ENCODE peak calls at places on chromosome 2, in eight cellular contexts. W, C, D, H, P, M, Q and S are unnamed samples. For H3K4me1, the result is how much of the 10 kb centered on the place peaks cover.

GRCh38 chr2:181157326-181157725 is 176.9 kb downstream of the UBE2E3 start:
- DNase-seq in W (peak), C (no peak), D (no peak), H (no peak), P (no peak), M (no peak), Q (no peak), S (no peak)

GRCh38 chr2:38076250-38076709 is 329 bp upstream of the CYP1B1 start:
- DNase-seq in W (peak), C (peak), D (peak), H (peak), P (no peak), M (peak), Q (no peak), S (peak)

GRCh38 chr2:132477962-132478361 is 61.4 kb downstream of the GPR39 start:
- DNase-seq in W (peak), C (no peak), D (no peak), H (no peak), P (no peak), M (no peak), Q (no peak), S (no peak)

GRCh38 chr2:159228006-159228655 is 58.4 kb downstream of the WDSUB1 start:
- DNase-seq in W (peak), C (no peak), D (no peak), H (no peak), P (no peak), M (no peak), Q (no peak), S (no peak)

GRCh38 chr2:176931588-176932563 is 280.7 kb upstream of the HNRNPA3 start:
- DNase-seq in W (peak), C (no peak), D (no peak), H (no peak), P (peak), M (peak), Q (no peak), S (no peak)

GRCh38 chr2:54556659-54557121 is 100.6 kb downstream of the SPTBN1 start:
- DNase-seq in W (peak), C (no peak), D (no peak), H (no peak), P (no peak), M (no peak), Q (no peak), S (no peak)

GRCh38 chr2:197677056-197677455 is 1.7 kb upstream of the RFTN2 start:
- DNase-seq in W (no peak), C (no peak), D (no peak), H (no peak), P (no peak), M (no peak), Q (no peak), S (no peak)

GRCh38 chr2:120770176-120770575 is 34.5 kb downstream of the GLI2 start:
- DNase-seq in W (no peak), C (no peak), D (no peak), H (no peak), P (no peak), M (no peak), Q (no peak), S (no peak)

GRCh38 chr2:219484343-219485200 is 14.1 kb upstream of the GMPPA start:
- DNase-seq in W (no peak), C (no peak), D (no peak), H (no peak), P (no peak), M (no peak), Q (no peak), S (no peak)

GRCh38 chr2:202091476-202091875 is 18.4 kb downstream of the KIAA2012 start:
- DNase-seq in W (no peak), C (no peak), D (no peak), H (peak), P (no peak), M (no peak), Q (no peak), S (no peak)

GRCh38 chr2:191109888-191110287 is 40.9 kb downstream of the STAT4 start:
- DNase-seq in W (peak), C (no peak), D (no peak), H (no peak), P (no peak), M (no peak), Q (no peak), S (no peak)

GRCh38 chr2:7880561-7880960 is 801.3 kb upstream of the ID2 start:
- DNase-seq in W (peak), C (no peak), D (no peak), H (no peak), P (no peak), M (no peak), Q (no peak), S (no peak)

GRCh38 chr2:84925336-84925723 is 19.9 kb downstream of the TMSB10 start:
- DNase-seq in W (no peak), C (peak), D (no peak), H (no peak), P (no peak), M (no peak), Q (no peak), S (no peak)

GRCh38 chr2:150586858-150587257 is 99.4 kb upstream of the RND3 start:
- DNase-seq in W (peak), C (no peak), D (no peak), H (no peak), P (no peak), M (peak), Q (no peak), S (no peak)

GRCh38 chr2:150587547-150588209 is 100.2 kb upstream of the RND3 start:
- DNase-seq in W (peak), C (no peak), D (no peak), H (no peak), P (no peak), M (no peak), Q (no peak), S (no peak)

GRCh38 chr2:150581717-150582472 is 94.4 kb upstream of the RND3 start:
- DNase-seq in W (no peak), C (no peak), D (no peak), H (no peak), P (no peak), M (no peak), Q (no peak), S (no peak)

GRCh38 chr2:150585221-150585971 is 97.9 kb upstream of the RND3 start:
- DNase-seq in W (peak), C (no peak), D (no peak), H (no peak), P (no peak), M (no peak), Q (no peak), S (no peak)

GRCh38 chr2:150584081-150584480 is 96.6 kb upstream of the RND3 start:
- DNase-seq in W (no peak), C (no peak), D (no peak), H (no peak), P (no peak), M (no peak), Q (no peak), S (no peak)
- H3K4me1 ChIP-seq in W (under half), C (under half), D (under half), H (under half), P (under half), M (under half), Q (under half), S (under half)

GRCh38 chr2:58921676-58922075 is 680.6 kb upstream of the FANCL start:
- DNase-seq in W (no peak), C (no peak), D (no peak), H (no peak), P (no peak), M (no peak), Q (no peak), S (no peak)

GRCh38 chr2:58916127-58916526 is 675.0 kb upstream of the FANCL start:
- DNase-seq in W (no peak), C (no peak), D (no peak), H (no peak), P (no peak), M (no peak), Q (no peak), S (no peak)

GRCh38 chr2:58920001-58920400 is 678.9 kb upstream of the FANCL start:
- DNase-seq in W (peak), C (no peak), D (no peak), H (no peak), P (no peak), M (no peak), Q (no peak), S (no peak)

GRCh38 chr2:58918138-58918537 is 677.0 kb upstream of the FANCL start:
- DNase-seq in W (peak), C (no peak), D (no peak), H (no peak), P (no peak), M (no peak), Q (no peak), S (no peak)

GRCh38 chr2:58919316-58919715 is 678.2 kb upstream of the FANCL start:
- DNase-seq in W (no peak), C (no peak), D (no peak), H (no peak), P (no peak), M (no peak), Q (no peak), S (no peak)
- H3K4me1 ChIP-seq in W (under half), C (under half), D (under half), H (under half), P (under half), M (under half), Q (under half), S (under half)

GRCh38 chr2:9230881-9231280 is 24.3 kb downstream of the ASAP2 start:
- DNase-seq in W (no peak), C (no peak), D (no peak), H (no peak), P (no peak), M (no peak), Q (no peak), S (no peak)
- H3K4me1 ChIP-seq in W (under half), C (half or more), D (half or more), H (under half), P (under half), M (half or more), Q (under half), S (under half)

DNA sequence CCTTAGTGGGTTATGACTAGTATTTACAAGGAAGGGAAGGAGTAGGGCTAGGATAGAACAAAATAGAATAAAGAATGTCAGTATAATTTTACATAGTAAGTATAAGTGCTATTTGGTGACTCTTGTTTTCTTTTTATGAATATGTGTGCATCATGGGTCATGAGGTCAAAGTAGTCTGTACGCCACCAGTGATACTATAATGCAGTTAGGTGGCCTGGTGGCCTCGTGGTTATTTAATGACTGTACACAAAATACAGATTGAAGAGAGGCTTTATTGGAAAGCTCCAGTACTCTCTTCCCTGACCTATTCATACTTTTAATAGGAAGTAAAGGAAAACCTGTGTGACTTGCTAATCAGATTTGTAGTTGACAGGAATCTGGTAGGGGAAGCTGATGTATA is 27.3 kb downstream of the CAB39 start:
- DNase-seq in W (no peak), C (no peak), D (no peak), H (no peak), P (no peak), M (no peak), Q (no peak), S (no peak)
- H3K4me1 ChIP-seq in W (under half), C (under half), D (half or more), H (under half), P (under half), M (under half), Q (under half), S (under half)

GRCh38 chr2:108613261-108614042 is 79.2 kb downstream of the LIMS1 start:
- DNase-seq in W (no peak), C (no peak), D (no peak), H (no peak), P (no peak), M (no peak), Q (no peak), S (no peak)

GRCh38 chr2:108614043-108614435 is 79.8 kb downstream of the LIMS1 start:
- DNase-seq in W (no peak), C (no peak), D (no peak), H (no peak), P (no peak), M (no peak), Q (no peak), S (no peak)

GRCh38 chr2:108612514-108613183 is 78.4 kb downstream of the LIMS1 start:
- DNase-seq in W (no peak), C (no peak), D (no peak), H (no peak), P (peak), M (no peak), Q (peak), S (no peak)

GRCh38 chr2:108611021-108611420 is 76.8 kb downstream of the LIMS1 start:
- DNase-seq in W (no peak), C (no peak), D (no peak), H (no peak), P (no peak), M (no peak), Q (no peak), S (no peak)

GRCh38 chr2:108612153-108612513 is 77.9 kb downstream of the LIMS1 start:
- DNase-seq in W (peak), C (no peak), D (no peak), H (no peak), P (peak), M (no peak), Q (no peak), S (no peak)
- H3K4me1 ChIP-seq in W (under half), C (under half), D (under half), H (under half), P (half or more), M (under half), Q (under half), S (under half)

GRCh38 chr2:71721362-71721665 is 268.0 kb downstream of the DYSF start:
- DNase-seq in W (peak), C (no peak), D (no peak), H (no peak), P (no peak), M (no peak), Q (no peak), S (no peak)

GRCh38 chr2:71720596-71721361 is 267.4 kb downstream of the DYSF start:
- DNase-seq in W (no peak), C (no peak), D (no peak), H (no peak), P (no peak), M (no peak), Q (no peak), S (no peak)

GRCh38 chr2:71721669-71722068 is 268.3 kb downstream of the DYSF start:
- DNase-seq in W (no peak), C (no peak), D (no peak), H (no peak), P (no peak), M (no peak), Q (no peak), S (no peak)

GRCh38 chr2:71719520-71720282 is 266.3 kb downstream of the DYSF start:
- DNase-seq in W (no peak), C (no peak), D (no peak), H (no peak), P (no peak), M (no peak), Q (no peak), S (no peak)

DNA sequence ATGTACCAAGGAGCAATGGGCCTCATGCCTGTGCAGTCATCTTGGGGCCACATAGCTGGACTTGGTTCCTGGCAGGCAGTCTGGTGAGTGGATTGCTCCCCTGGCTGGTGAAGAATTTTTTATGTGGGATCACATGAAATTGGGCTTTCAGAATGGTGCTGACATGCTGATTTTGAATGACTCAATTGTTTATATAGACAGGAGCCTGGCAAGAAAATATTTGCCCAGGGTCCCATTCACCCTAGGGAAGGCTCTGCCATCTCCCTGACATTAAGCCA is 266.9 kb downstream of the DYSF start:
- DNase-seq in W (no peak), C (no peak), D (no peak), H (no peak), P (no peak), M (no peak), Q (no peak), S (no peak)
- H3K4me1 ChIP-seq in W (under half), C (half or more), D (half or more), H (under half), P (under half), M (under half), Q (under half), S (under half)

GRCh38 chr2:101805146-101806088 is 107.9 kb downstream of the MAP4K4 start:
- DNase-seq in W (peak), C (no peak), D (no peak), H (no peak), P (no peak), M (peak), Q (no peak), S (no peak)

GRCh38 chr2:101801496-101801895 is 104.0 kb downstream of the MAP4K4 start:
- DNase-seq in W (no peak), C (no peak), D (no peak), H (no peak), P (no peak), M (no peak), Q (no peak), S (no peak)

GRCh38 chr2:101803945-101804696 is 106.6 kb downstream of the MAP4K4 start:
- DNase-seq in W (no peak), C (no peak), D (no peak), H (no peak), P (no peak), M (no peak), Q (no peak), S (no peak)

GRCh38 chr2:101803128-101803527 is 105.6 kb downstream of the MAP4K4 start:
- DNase-seq in W (peak), C (no peak), D (no peak), H (no peak), P (no peak), M (no peak), Q (no peak), S (no peak)

DNA sequence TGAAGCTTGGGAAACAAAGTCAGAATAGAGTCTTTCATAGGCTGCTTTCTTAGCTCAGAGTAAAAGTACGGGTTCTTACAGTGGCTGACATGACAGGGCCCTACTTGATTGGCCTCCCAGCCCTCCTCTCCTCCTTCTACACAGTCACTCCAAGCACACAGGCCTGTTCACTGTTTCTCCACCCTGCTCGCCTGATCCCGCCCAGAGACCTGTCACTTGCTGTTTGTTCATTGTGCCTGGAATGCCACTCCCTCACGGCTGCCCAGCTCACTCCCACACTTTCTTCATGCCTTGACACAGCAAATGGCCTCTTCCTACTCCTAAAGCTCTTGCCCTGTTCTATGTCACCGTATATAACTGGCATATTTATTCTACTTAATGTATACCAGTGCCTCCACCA is 104.8 kb downstream of the MAP4K4 start:
- DNase-seq in W (no peak), C (no peak), D (no peak), H (no peak), P (no peak), M (no peak), Q (no peak), S (peak)
- H3K4me1 ChIP-seq in W (under half), C (under half), D (half or more), H (under half), P (under half), M (half or more), Q (under half), S (under half)

DNA sequence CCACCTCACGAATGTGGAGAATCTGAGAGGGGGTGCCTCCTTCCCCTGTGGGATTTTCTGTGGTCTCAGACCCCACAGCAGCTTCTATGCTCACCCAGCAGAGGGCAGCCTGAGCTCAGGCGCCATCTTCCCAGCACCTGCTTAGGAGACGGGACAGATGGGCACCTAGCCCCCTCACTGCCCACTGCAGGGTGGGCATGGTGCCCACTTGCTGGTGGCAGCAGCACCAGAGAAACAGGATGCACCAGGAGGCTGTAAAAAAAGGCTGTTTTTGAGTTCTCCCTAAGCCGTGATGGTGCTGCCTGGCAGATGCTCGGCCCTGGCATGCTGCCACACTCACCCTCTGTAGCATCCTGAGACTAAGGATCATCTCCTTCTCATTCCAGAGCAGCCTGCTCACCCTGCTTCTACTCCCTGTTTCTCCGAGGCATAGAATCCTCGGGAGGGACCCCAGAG is 19.1 kb upstream of the SLC20A1 start:
- DNase-seq in W (peak), C (peak), D (peak), H (peak), P (peak), M (peak), Q (peak), S (peak)
- H3K4me1 ChIP-seq in W (under half), C (under half), D (under half), H (under half), P (half or more), M (half or more), Q (under half), S (under half)

GRCh38 chr2:27799646-27800010 is 28.1 kb downstream of the MRPL33 start:
- DNase-seq in W (no peak), C (peak), D (no peak), H (no peak), P (no peak), M (peak), Q (no peak), S (no peak)

GRCh38 chr2:27798948-27799645 is 27.6 kb downstream of the MRPL33 start:
- DNase-seq in W (peak), C (peak), D (no peak), H (peak), P (no peak), M (peak), Q (no peak), S (peak)

GRCh38 chr2:27796991-27797752 is 25.7 kb downstream of the MRPL33 start:
- DNase-seq in W (no peak), C (peak), D (peak), H (no peak), P (no peak), M (no peak), Q (no peak), S (no peak)

GRCh38 chr2:27800856-27801255 is 29.3 kb downstream of the MRPL33 start:
- DNase-seq in W (no peak), C (no peak), D (no peak), H (no peak), P (no peak), M (no peak), Q (no peak), S (no peak)

GRCh38 chr2:27798476-27798875 is 27.0 kb downstream of the MRPL33 start:
- DNase-seq in W (no peak), C (no peak), D (no peak), H (no peak), P (no peak), M (no peak), Q (no peak), S (no peak)
- H3K4me1 ChIP-seq in W (under half), C (half or more), D (half or more), H (under half), P (under half), M (half or more), Q (under half), S (under half)

GRCh38 chr2:66532972-66533868 is 98.3 kb downstream of the MEIS1 start:
- DNase-seq in W (peak), C (no peak), D (peak), H (no peak), P (no peak), M (no peak), Q (no peak), S (no peak)
- H3K4me1 ChIP-seq in W (under half), C (under half), D (under half), H (under half), P (under half), M (under half), Q (under half), S (under half)